ENCODE peak calls at places on chromosomes 12 and 14, in eight cellular contexts. W, G, N, B, Z, I, A and Y are unnamed samples.

GRCh38 chr14:20008156-20008555 is 6.2 kb downstream of the OR4Q2 start:
- DNase-seq in N (no peak), A (no peak), W (no peak), I (no peak), G (no peak), B (no peak), Z (no peak), Y (no peak)

GRCh38 chr14:65438266-65438933 is 25.9 kb downstream of the FUT8 start:
- DNase-seq in Z (no peak), I (no peak), W (no peak), N (no peak), B (no peak), G (no peak), A (no peak), Y (no peak)

GRCh38 chr12:113403435-113404415 is at the start of gene SDS:
- DNase-seq in N (peak), A (peak), B (no peak), I (peak), Z (peak), W (peak), G (no peak), Y (peak)

GRCh38 chr14:98404811-98405210 is 867.2 kb downstream of the BCL11B start:
- DNase-seq in A (no peak), W (no peak), B (no peak), N (no peak), I (no peak), Z (no peak), G (no peak), Y (no peak)

GRCh38 chr12:69105101-69105613 is 134.2 kb upstream of the CPSF6 start:
- DNase-seq in B (no peak), N (no peak), A (no peak), Z (no peak), I (no peak), W (no peak), G (no peak), Y (no peak)

GRCh38 chr14:54976316-54976715 is 50.6 kb downstream of the WDHD1 start:
- DNase-seq in Z (no peak), I (no peak), B (no peak), N (no peak), W (no peak), G (no peak), A (no peak), Y (no peak)

GRCh38 chr14:61642246-61642982 is 52.9 kb upstream of the HIF1A start:
- DNase-seq in A (no peak), Z (no peak), I (no peak), W (no peak), N (no peak), G (no peak), B (no peak), Y (no peak)

GRCh38 chr12:84803661-84804060 is 108.9 kb downstream of the SLC6A15 start:
- DNase-seq in N (no peak), G (no peak), W (no peak), I (no peak), A (no peak), B (no peak), Z (no peak), Y (no peak)

GRCh38 chr14:99560946-99561683 is 42.9 kb downstream of the CCDC85C start:
- DNase-seq in A (no peak), W (no peak), Z (peak), I (no peak), G (no peak), B (no peak), N (no peak), Y (no peak)

GRCh38 chr12:116055895-116056607 is 221.4 kb downstream of the MED13L start:
- DNase-seq in G (no peak), W (no peak), I (no peak), N (no peak), B (no peak), A (no peak), Z (no peak), Y (no peak)

GRCh38 chr12:62957233-62957953 is 22.4 kb upstream of the PPM1H start:
- DNase-seq in I (no peak), N (no peak), W (no peak), Z (no peak), G (no peak), B (peak), A (no peak), Y (no peak)

GRCh38 chr12:131119936-131120335 is 166.2 kb downstream of the ADGRD1 start:
- DNase-seq in I (no peak), N (peak), A (no peak), W (no peak), Z (no peak), B (no peak), G (no peak), Y (no peak)

GRCh38 chr12:121366063-121366459 is 13.8 kb upstream of the ANAPC5 start:
- DNase-seq in G (no peak), N (no peak), B (no peak), W (no peak), Z (no peak), I (no peak), A (no peak), Y (no peak)

GRCh38 chr14:102185360-102185759 is 45.7 kb downstream of the WDR20 start:
- DNase-seq in N (no peak), G (no peak), B (peak), A (no peak), I (no peak), W (no peak), Z (no peak), Y (no peak)

GRCh38 chr14:102182901-102183619 is 43.4 kb downstream of the WDR20 start:
- DNase-seq in W (no peak), Z (no peak), N (no peak), A (no peak), I (no peak), G (no peak), B (no peak), Y (no peak)

GRCh38 chr14:102182190-102182589 is 42.5 kb downstream of the WDR20 start:
- DNase-seq in I (no peak), A (no peak), B (no peak), W (no peak), Z (no peak), N (no peak), G (no peak), Y (no peak)

GRCh38 chr14:102184678-102185040 is 45.0 kb downstream of the WDR20 start:
- DNase-seq in Z (no peak), A (no peak), W (no peak), G (no peak), B (no peak), N (no peak), I (no peak), Y (no peak)

GRCh38 chr14:102183922-102184677 is 44.4 kb downstream of the WDR20 start:
- DNase-seq in W (no peak), N (no peak), I (no peak), G (no peak), A (no peak), Z (no peak), B (no peak), Y (no peak)
- H3K4me3 ChIP-seq in W (no peak), N (no peak), I (no peak), G (no peak), A (no peak), Z (no peak), B (no peak), Y (no peak)

DNA sequence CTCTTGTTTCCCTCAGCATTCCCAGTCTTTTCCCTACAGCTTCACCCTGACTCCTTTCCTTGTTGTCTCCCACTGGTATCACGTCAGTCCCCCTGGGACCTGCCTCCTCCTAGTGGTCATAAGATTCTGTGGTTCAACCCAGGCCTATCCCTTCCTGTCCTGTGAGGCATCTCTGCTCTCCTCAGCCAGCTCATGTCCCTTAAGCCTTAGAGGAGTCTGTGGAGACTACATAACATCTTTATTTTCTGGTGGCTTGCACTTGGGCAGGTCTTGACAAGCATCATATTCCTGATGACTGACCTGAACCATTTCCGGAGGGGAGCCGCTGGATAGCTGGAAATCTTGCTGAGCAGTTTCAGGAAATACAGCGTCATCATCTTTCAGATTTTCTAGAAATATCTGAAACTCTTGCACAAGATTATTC is 698 bp downstream of the C12orf71 start:
- DNase-seq in A (no peak), B (peak), G (no peak), Z (no peak), W (no peak), I (no peak), N (no peak), Y (no peak)
- H3K27ac ChIP-seq in A (no peak), B (no peak), G (peak), Z (no peak), W (no peak), I (no peak), N (no peak), Y (no peak)

GRCh38 chr14:75001899-75002298 is 822 bp upstream of the EIF2B2 start:
- DNase-seq in G (no peak), W (no peak), A (no peak), B (no peak), N (no peak), I (no peak), Z (no peak), Y (no peak)

GRCh38 chr14:75001261-75001660 is 1.5 kb upstream of the EIF2B2 start:
- DNase-seq in G (no peak), I (no peak), A (no peak), Z (no peak), N (no peak), B (no peak), W (no peak), Y (no peak)

GRCh38 chr14:75003250-75004027 is 718 bp downstream of the EIF2B2 start:
- DNase-seq in I (no peak), W (no peak), A (no peak), B (no peak), N (no peak), Z (no peak), G (no peak), Y (no peak)

GRCh38 chr14:75005357-75005756 is 2.6 kb downstream of the EIF2B2 start:
- DNase-seq in N (no peak), W (no peak), I (no peak), B (no peak), A (no peak), G (no peak), Z (no peak), Y (no peak)

GRCh38 chr14:75002392-75003249 is at the start of gene EIF2B2:
- DNase-seq in I (peak), Z (peak), W (peak), G (peak), N (peak), B (peak), A (peak), Y (peak)
- TF ChIP-seq CTCF in I (peak), Z (peak), W (peak), G (peak), N (no peak), B (peak), A (peak), Y (peak)

GRCh38 chr14:21309238-21309636 is 29.4 kb downstream of the RPGRIP1 start:
- DNase-seq in B (no peak), I (no peak), Z (no peak), A (no peak), W (no peak), G (no peak), N (no peak), Y (no peak)
- H3K4me3 ChIP-seq in B (no peak), I (peak), Z (peak), A (peak), W (peak), G (no peak), N (peak), Y (no peak)

GRCh38 chr14:75443203-75443969 is 15.6 kb downstream of the JDP2 start:
- DNase-seq in A (peak), Z (no peak), G (no peak), N (no peak), W (no peak), B (no peak), I (no peak), Y (no peak)
- H3K27ac ChIP-seq in A (peak), Z (peak), G (peak), N (no peak), W (peak), B (no peak), I (peak), Y (peak)

GRCh38 chr12:26239127-26239500 is 43.7 kb downstream of the SSPN start:
- DNase-seq in G (no peak), A (no peak), N (no peak), Z (no peak), I (no peak), W (no peak), B (no peak), Y (no peak)

GRCh38 chr12:26229910-26230309 is 34.5 kb downstream of the SSPN start:
- DNase-seq in A (no peak), G (no peak), B (no peak), N (no peak), Z (no peak), W (no peak), I (no peak), Y (no peak)

GRCh38 chr12:26238341-26239126 is 43.2 kb downstream of the SSPN start:
- DNase-seq in N (peak), B (no peak), Z (peak), W (no peak), G (no peak), A (no peak), I (peak), Y (no peak)

GRCh38 chr12:26231930-26232329 is 36.6 kb downstream of the SSPN start:
- DNase-seq in B (no peak), G (no peak), Z (no peak), N (no peak), I (no peak), A (no peak), W (no peak), Y (no peak)

DNA sequence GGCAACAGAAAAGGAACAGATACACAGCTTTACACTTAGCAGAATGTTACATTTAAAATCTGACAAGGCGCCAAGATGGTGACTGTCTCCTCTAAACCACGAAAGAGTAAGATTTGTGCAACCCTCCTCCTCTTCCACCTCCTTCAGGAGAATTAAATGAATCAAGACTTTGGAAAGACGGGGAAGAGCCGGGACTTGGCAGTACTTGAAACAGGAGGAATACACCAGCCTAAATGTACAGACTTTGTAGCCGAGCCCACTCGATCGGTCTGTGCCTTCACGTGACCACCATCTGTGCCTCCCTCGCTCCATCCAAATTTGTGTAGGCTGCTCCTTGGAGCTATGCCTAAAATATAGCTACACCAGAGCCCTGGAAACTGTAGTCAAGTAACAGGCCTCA is 38.2 kb downstream of the SSPN start:
- DNase-seq in B (no peak), Z (no peak), W (no peak), N (no peak), G (no peak), I (no peak), A (no peak), Y (no peak)
- TF ChIP-seq CTCF in B (no peak), Z (no peak), W (no peak), N (no peak), G (no peak), I (no peak), A (no peak), Y (no peak)